ENCODE peak calls at places on chromosomes 16 and 17, in seven cellular contexts. One of them, this sample, is unnamed.

GRCh38 chr17:77072670-77073069 is 68.1 kb upstream of the SEC14L1 start:
- DNase-seq in PC-3: no peak
- DNase-seq in AG08396: no peak
- DNase-seq in NCI-H1417: no peak
- DNase-seq in stimulated activated CD8-positive, alpha-beta memory T cell treated with anti-CD3 and anti-CD28 coated beads, Interleukin-15, amount 100 ng/mL, for 24 hours: no peak
- DNase-seq in NCI-H774: no peak
- DNase-seq in lung microvascular endothelial cell: no peak
- DNase-seq in this sample: no peak

GRCh38 chr17:3381957-3382356 is 4.2 kb downstream of the OR3A2 start:
- DNase-seq in PC-3: no peak
- DNase-seq in AG08396: no peak
- DNase-seq in NCI-H1417: no peak
- DNase-seq in stimulated activated CD8-positive, alpha-beta memory T cell treated with anti-CD3 and anti-CD28 coated beads, Interleukin-15, amount 100 ng/mL, for 24 hours: no peak
- DNase-seq in NCI-H774: no peak
- DNase-seq in lung microvascular endothelial cell: no peak
- DNase-seq in this sample: no peak

GRCh38 chr16:52743702-52744101 is 196.8 kb upstream of the TOX3 start:
- DNase-seq in PC-3: no peak
- DNase-seq in AG08396: no peak
- DNase-seq in NCI-H1417: no peak
- DNase-seq in stimulated activated CD8-positive, alpha-beta memory T cell treated with anti-CD3 and anti-CD28 coated beads, Interleukin-15, amount 100 ng/mL, for 24 hours: no peak
- DNase-seq in NCI-H774: no peak
- DNase-seq in lung microvascular endothelial cell: no peak
- DNase-seq in this sample: no peak

GRCh38 chr17:74450925-74451403 is 15.5 kb upstream of the CD300A start:
- DNase-seq in PC-3: no peak
- DNase-seq in AG08396: no peak
- DNase-seq in NCI-H1417: no peak
- DNase-seq in stimulated activated CD8-positive, alpha-beta memory T cell treated with anti-CD3 and anti-CD28 coated beads, Interleukin-15, amount 100 ng/mL, for 24 hours: no peak
- DNase-seq in NCI-H774: no peak
- DNase-seq in lung microvascular endothelial cell: no peak
- DNase-seq in this sample: no peak

GRCh38 chr17:36877774-36878173 is 59.5 kb upstream of the LHX1 start:
- DNase-seq in PC-3: no peak
- DNase-seq in AG08396: no peak
- DNase-seq in NCI-H1417: no peak
- DNase-seq in stimulated activated CD8-positive, alpha-beta memory T cell treated with anti-CD3 and anti-CD28 coated beads, Interleukin-15, amount 100 ng/mL, for 24 hours: no peak
- DNase-seq in NCI-H774: no peak
- DNase-seq in lung microvascular endothelial cell: no peak
- DNase-seq in this sample: no peak

GRCh38 chr17:44556114-44556853 is 1.0 kb upstream of the FZD2 start:
- DNase-seq in PC-3: peak; percentile 68
- DNase-seq in AG08396: peak; percentile 60
- DNase-seq in NCI-H1417: peak; percentile 76
- DNase-seq in stimulated activated CD8-positive, alpha-beta memory T cell treated with anti-CD3 and anti-CD28 coated beads, Interleukin-15, amount 100 ng/mL, for 24 hours: no peak
- DNase-seq in NCI-H774: peak; percentile 40
- DNase-seq in lung microvascular endothelial cell: peak; percentile 38
- DNase-seq in this sample: peak; percentile 6

GRCh38 chr16:84459941-84460405 is 44.5 kb downstream of the MEAK7 start:
- DNase-seq in PC-3: no peak
- DNase-seq in AG08396: no peak
- DNase-seq in NCI-H1417: peak; percentile 70
- DNase-seq in stimulated activated CD8-positive, alpha-beta memory T cell treated with anti-CD3 and anti-CD28 coated beads, Interleukin-15, amount 100 ng/mL, for 24 hours: no peak
- DNase-seq in NCI-H774: no peak
- DNase-seq in lung microvascular endothelial cell: no peak
- DNase-seq in this sample: no peak

GRCh38 chr17:75731716-75732498 is 10.6 kb downstream of the ITGB4 start:
- DNase-seq in PC-3: no peak
- DNase-seq in AG08396: no peak
- DNase-seq in NCI-H1417: no peak
- DNase-seq in stimulated activated CD8-positive, alpha-beta memory T cell treated with anti-CD3 and anti-CD28 coated beads, Interleukin-15, amount 100 ng/mL, for 24 hours: no peak
- DNase-seq in NCI-H774: no peak
- DNase-seq in lung microvascular endothelial cell: no peak
- DNase-seq in this sample: no peak

GRCh38 chr16:55512941-55513340 is 4.1 kb downstream of the LPCAT2 start:
- DNase-seq in PC-3: no peak
- DNase-seq in AG08396: no peak
- DNase-seq in NCI-H1417: no peak
- DNase-seq in stimulated activated CD8-positive, alpha-beta memory T cell treated with anti-CD3 and anti-CD28 coated beads, Interleukin-15, amount 100 ng/mL, for 24 hours: no peak
- DNase-seq in NCI-H774: no peak
- DNase-seq in lung microvascular endothelial cell: no peak
- DNase-seq in this sample: no peak

GRCh38 chr16:86862596-86862995 is 284.2 kb downstream of the FOXL1 start:
- DNase-seq in PC-3: no peak
- DNase-seq in AG08396: no peak
- DNase-seq in NCI-H1417: peak; percentile 86
- DNase-seq in stimulated activated CD8-positive, alpha-beta memory T cell treated with anti-CD3 and anti-CD28 coated beads, Interleukin-15, amount 100 ng/mL, for 24 hours: no peak
- DNase-seq in NCI-H774: no peak
- DNase-seq in lung microvascular endothelial cell: peak; percentile 62
- DNase-seq in this sample: peak; percentile 45

GRCh38 chr16:53984936-53985335 is 281.0 kb downstream of the FTO start:
- DNase-seq in PC-3: no peak
- DNase-seq in AG08396: no peak
- DNase-seq in NCI-H1417: peak; percentile 87
- DNase-seq in stimulated activated CD8-positive, alpha-beta memory T cell treated with anti-CD3 and anti-CD28 coated beads, Interleukin-15, amount 100 ng/mL, for 24 hours: no peak
- DNase-seq in NCI-H774: no peak
- DNase-seq in lung microvascular endothelial cell: no peak
- DNase-seq in this sample: peak; percentile 88

GRCh38 chr17:60652484-60653247 is 25.0 kb upstream of the BCAS3 start:
- DNase-seq in PC-3: no peak
- DNase-seq in AG08396: no peak
- DNase-seq in NCI-H1417: no peak
- DNase-seq in stimulated activated CD8-positive, alpha-beta memory T cell treated with anti-CD3 and anti-CD28 coated beads, Interleukin-15, amount 100 ng/mL, for 24 hours: no peak
- DNase-seq in NCI-H774: no peak
- DNase-seq in lung microvascular endothelial cell: no peak
- DNase-seq in this sample: no peak

GRCh38 chr17:17001076-17001777 is 29.3 kb upstream of the TNFRSF13B start:
- DNase-seq in PC-3: no peak
- DNase-seq in AG08396: no peak
- DNase-seq in NCI-H1417: no peak
- DNase-seq in stimulated activated CD8-positive, alpha-beta memory T cell treated with anti-CD3 and anti-CD28 coated beads, Interleukin-15, amount 100 ng/mL, for 24 hours: no peak
- DNase-seq in NCI-H774: no peak
- DNase-seq in lung microvascular endothelial cell: no peak
- DNase-seq in this sample: no peak

GRCh38 chr17:79112471-79112870 is 37.8 kb downstream of the ENGASE start:
- DNase-seq in PC-3: no peak
- DNase-seq in AG08396: no peak
- DNase-seq in NCI-H1417: no peak
- DNase-seq in stimulated activated CD8-positive, alpha-beta memory T cell treated with anti-CD3 and anti-CD28 coated beads, Interleukin-15, amount 100 ng/mL, for 24 hours: no peak
- DNase-seq in NCI-H774: no peak
- DNase-seq in lung microvascular endothelial cell: no peak
- DNase-seq in this sample: no peak

GRCh38 chr17:42629420-42630009 is 20.0 kb downstream of the TUBG1 start:
- DNase-seq in PC-3: no peak
- DNase-seq in AG08396: no peak
- DNase-seq in NCI-H1417: no peak
- DNase-seq in stimulated activated CD8-positive, alpha-beta memory T cell treated with anti-CD3 and anti-CD28 coated beads, Interleukin-15, amount 100 ng/mL, for 24 hours: no peak
- DNase-seq in NCI-H774: no peak
- DNase-seq in lung microvascular endothelial cell: no peak
- DNase-seq in this sample: no peak

GRCh38 chr17:14559220-14559619 is 258.3 kb downstream of the HS3ST3B1 start:
- DNase-seq in PC-3: no peak
- DNase-seq in AG08396: no peak
- DNase-seq in NCI-H1417: no peak
- DNase-seq in stimulated activated CD8-positive, alpha-beta memory T cell treated with anti-CD3 and anti-CD28 coated beads, Interleukin-15, amount 100 ng/mL, for 24 hours: no peak
- DNase-seq in NCI-H774: no peak
- DNase-seq in lung microvascular endothelial cell: no peak
- DNase-seq in this sample: no peak

This sample was measured in NCI-H1105.